ENCODE peak calls at places on chromosomes 5 and 9, in four cellular contexts. W is mesenchymal stem cell, K is iPS DF 6.9, X is GM23248. V is an unnamed sample.

GRCh38 chr9:32570262-32570661 is 2.7 kb downstream of the NDUFB6 start:
- DNase-seq in W (no peak), K (no peak), X (no peak), V (no peak)

GRCh38 chr5:145347026-145347616 is 488.0 kb downstream of the PRELID2 start:
- DNase-seq in W (peak; percentile 74), K (no peak), X (peak; percentile 75), V (peak; percentile 74)

GRCh38 chr9:117403403-117403811 is 11.4 kb downstream of the ASTN2 start:
- DNase-seq in W (no peak), K (no peak), X (no peak), V (no peak)

GRCh38 chr5:74093501-74093993 is 467.6 kb downstream of the ARHGEF28 start:
- DNase-seq in W (no peak), K (no peak), X (no peak), V (no peak)

GRCh38 chr5:28542968-28543367 is 1504.6 kb upstream of the CDH9 start:
- DNase-seq in W (peak; percentile 46), K (no peak), X (peak; percentile 0), V (peak; percentile 98)

GRCh38 chr5:45110399-45110798 is 301.7 kb downstream of the MRPS30 start:
- DNase-seq in W (no peak), K (no peak), X (no peak), V (no peak)

GRCh38 chr5:168765220-168766037 is 186.3 kb upstream of the PANK3 start:
- DNase-seq in W (peak; percentile 7), K (no peak), X (peak; percentile 77), V (peak; percentile 33)

GRCh38 chr9:6956796-6957355 is 199.1 kb downstream of the KDM4C start:
- DNase-seq in W (no peak), K (no peak), X (no peak), V (no peak)

GRCh38 chr9:112774006-112774996 is 23.7 kb downstream of the SNX30 start:
- DNase-seq in W (no peak), K (no peak), X (peak; percentile 44), V (peak; percentile 31)

GRCh38 chr5:4017076-4017803 is 421.6 kb downstream of the IRX1 start:
- DNase-seq in W (no peak), K (no peak), X (no peak), V (no peak)

GRCh38 chr9:16333697-16334096 is 536.8 kb downstream of the BNC2 start:
- DNase-seq in W (no peak), K (no peak), X (peak; percentile 20), V (peak; percentile 50)

GRCh38 chr5:134432174-134432573 is 20.5 kb upstream of the CDKN2AIPNL start:
- DNase-seq in W (no peak), K (no peak), X (no peak), V (no peak)

GRCh38 chr5:109812698-109813097 is 123.0 kb downstream of the MAN2A1 start:
- DNase-seq in W (no peak), K (no peak), X (no peak), V (no peak)
- H3K4me3 ChIP-seq in W (no peak overlapping the region), K (no peak overlapping the region), X (no peak overlapping the region), V (no peak overlapping the region)

GRCh38 chr9:2837915-2838314 is 6.0 kb downstream of the PUM3 start:
- DNase-seq in W (peak; percentile 33), K (no peak), X (peak; percentile 50), V (peak; percentile 58)
- H3K27ac ChIP-seq in W (no peak overlapping the region), K (no peak overlapping the region), X (peak overlapping the region; percentile 54), V (peak overlapping the region; percentile 33)

DNA sequence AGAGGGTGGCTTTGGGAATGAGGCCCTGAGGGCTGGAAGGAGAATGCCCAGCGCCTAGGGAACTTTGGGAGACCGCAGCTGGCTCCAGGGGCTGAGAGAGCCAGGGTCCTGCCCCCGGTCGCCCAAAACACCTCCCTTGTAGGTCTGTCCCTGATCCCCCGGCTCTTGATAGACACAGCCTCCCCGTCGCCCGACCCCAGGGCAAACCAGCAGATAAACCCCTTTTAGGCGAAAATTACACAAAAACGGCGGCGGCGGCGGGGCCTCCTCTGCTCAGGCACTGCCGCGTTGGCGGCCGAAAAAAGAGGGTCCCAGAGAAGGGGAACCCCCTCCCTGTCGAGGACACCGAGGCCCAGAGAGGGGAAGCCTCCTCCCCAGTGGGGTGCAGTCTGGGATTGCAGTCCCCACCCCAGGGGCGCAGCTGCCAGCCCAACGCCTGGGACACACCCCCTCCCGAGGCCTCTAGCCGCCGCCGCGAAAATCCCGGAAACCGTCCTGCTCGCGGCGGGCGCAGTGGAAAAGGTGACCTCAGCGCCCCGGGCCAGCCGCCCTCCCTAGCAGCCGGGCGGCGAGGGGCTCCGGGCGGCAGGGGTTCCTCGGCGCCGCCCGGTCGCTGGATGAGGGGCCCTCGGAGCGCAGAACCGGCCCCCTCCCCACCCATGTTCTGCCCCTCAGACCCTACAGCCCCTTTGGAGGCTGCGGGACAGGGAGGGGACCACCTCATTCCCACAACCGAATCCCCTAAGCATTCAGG is 3.1 kb upstream of the BARX1 start:
- DNase-seq in W (no peak), K (no peak), X (no peak), V (no peak)
- H3K4me3 ChIP-seq in W (no peak overlapping the region), K (no peak overlapping the region), X (no peak overlapping the region), V (no peak overlapping the region)

GRCh38 chr9:123346026-123346425 is 10.0 kb upstream of the CRB2 start:
- DNase-seq in W (no peak), K (no peak), X (no peak), V (no peak)
- H3K27ac ChIP-seq in W (no peak overlapping the region), K (no peak overlapping the region), X (no peak overlapping the region), V (no peak overlapping the region)

DNA sequence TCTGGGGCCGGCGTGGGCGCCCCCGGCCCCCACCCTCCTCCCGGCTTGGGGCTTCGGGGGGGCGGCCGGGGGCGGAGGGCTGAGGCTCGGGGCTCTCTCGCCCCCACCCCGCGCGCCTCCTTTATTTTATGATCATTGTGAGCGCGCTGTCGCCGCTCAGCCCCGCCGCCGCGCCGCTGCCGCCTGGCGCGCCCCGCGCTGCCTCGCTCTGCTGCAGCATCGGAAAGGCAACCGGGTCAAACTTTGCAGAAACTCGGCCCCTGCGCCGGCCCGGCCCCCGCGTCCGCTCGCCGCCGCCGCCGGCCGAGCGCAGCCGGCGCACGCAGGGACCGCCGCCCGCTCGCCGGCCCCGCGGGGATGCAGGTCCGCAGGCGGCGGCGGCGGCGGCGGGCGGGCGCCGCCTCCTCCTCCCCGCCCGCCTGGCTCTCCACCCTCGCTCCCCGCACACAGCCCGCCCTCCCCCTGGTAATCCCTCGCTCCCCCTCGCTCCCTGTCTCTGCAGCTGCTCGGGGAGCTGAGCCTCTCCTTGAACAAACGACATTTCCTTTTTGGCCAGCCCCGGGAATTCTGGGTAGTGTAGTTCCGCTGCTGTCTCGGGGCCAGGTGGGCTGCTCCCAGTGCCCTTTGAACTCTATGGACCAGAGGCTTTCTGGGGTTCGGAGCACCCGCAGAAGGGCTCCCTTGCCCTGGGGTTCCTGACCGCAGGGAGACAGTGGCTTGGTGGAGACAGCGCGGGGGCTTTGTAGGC is 1.5 kb upstream of the FAM78A start:
- DNase-seq in W (peak; percentile 83), K (peak; percentile 74), X (peak; percentile 88), V (peak; percentile 79)
- H3K4me3 ChIP-seq in W (peak overlapping the region; percentile 51), K (peak overlapping the region; percentile 52), X (peak overlapping the region; percentile 81), V (no peak overlapping the region)

DNA sequence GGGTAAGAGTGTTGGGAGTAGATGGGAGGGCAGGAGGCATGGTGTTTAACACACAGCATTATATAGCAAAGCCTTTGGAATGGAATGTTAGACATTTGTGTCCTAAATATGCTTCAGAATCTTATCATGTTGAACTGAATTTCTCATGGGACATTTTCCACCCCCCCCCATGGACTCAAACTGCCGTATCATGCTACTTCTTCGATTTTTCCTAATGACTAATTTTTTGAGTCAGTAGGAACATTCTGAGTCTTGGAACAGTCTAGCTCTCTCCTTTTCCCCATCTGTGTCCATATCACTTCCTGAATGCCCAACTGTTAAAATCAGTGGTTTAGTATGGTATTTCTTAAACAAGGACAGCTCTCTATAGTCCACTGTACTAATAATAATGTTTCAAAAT is 380.6 kb downstream of the TLE4 start:
- DNase-seq in W (no peak), K (no peak), X (peak; percentile 17), V (no peak)
- H3K27ac ChIP-seq in W (no peak overlapping the region), K (no peak overlapping the region), X (no peak overlapping the region), V (no peak overlapping the region)

GRCh38 chr5:86617309-86617755 is 409 bp upstream of the COX7C start:
- DNase-seq in W (no peak), K (no peak), X (no peak), V (no peak)
- H3K4me3 ChIP-seq in W (no peak overlapping the region), K (no peak overlapping the region), X (peak overlapping the region; percentile 99), V (no peak overlapping the region)

GRCh38 chr5:82045526-82046267 is 73.9 kb downstream of the ATG10 start:
- DNase-seq in W (peak; percentile 8), K (no peak), X (peak; percentile 72), V (peak; percentile 72)
- H3K27ac ChIP-seq in W (no peak overlapping the region), K (no peak overlapping the region), X (no peak overlapping the region), V (no peak overlapping the region)